ENCODE peak calls at places on chromosomes 6 and 20, in four cellular contexts. I, S, F and L are unnamed samples.

GRCh38 chr6:100614933-100615332 is 150.2 kb upstream of the SIM1 start:
- DNase-seq in I (no peak), S (no peak), F (no peak), L (no peak)

GRCh38 chr6:85866758-85867401 is 224.2 kb upstream of the SYNCRIP start:
- DNase-seq in I (no peak), S (no peak), F (no peak), L (no peak)

GRCh38 chr6:1311400-1312192 is at the start of gene FOXQ1:
- DNase-seq in I (peak; percentile 16), S (no peak), F (peak; percentile 55), L (no peak)

GRCh38 chr6:53054532-53054931 is 10.7 kb upstream of the FBXO9 start:
- DNase-seq in I (no peak), S (no peak), F (no peak), L (no peak)

GRCh38 chr20:64139200-64140081 is 24.8 kb upstream of the MYT1 start:
- DNase-seq in I (no peak), S (no peak), F (no peak), L (no peak)

GRCh38 chr20:41428285-41428684 is 61.7 kb upstream of the EMILIN3 start:
- DNase-seq in I (peak; percentile 56), S (peak; percentile 55), F (no peak), L (peak; percentile 76)

GRCh38 chr20:57140416-57140965 is 126.0 kb downstream of the BMP7 start:
- DNase-seq in I (no peak), S (no peak), F (no peak), L (no peak)

GRCh38 chr6:160010067-160010466 is 41.2 kb downstream of the IGF2R start:
- DNase-seq in I (no peak), S (peak; percentile 92), F (no peak), L (no peak)

GRCh38 chr6:57305754-57306153 is 11.7 kb upstream of the PRIM2 start:
- DNase-seq in I (no peak), S (peak; percentile 87), F (no peak), L (no peak)

GRCh38 chr20:14966203-14966602 is 628.8 kb upstream of the FLRT3 start:
- DNase-seq in I (no peak), S (no peak), F (no peak), L (no peak)

GRCh38 chr6:108174371-108175175 is 8.8 kb downstream of the NR2E1 start:
- DNase-seq in I (peak; percentile 43), S (peak; percentile 25), F (no peak), L (peak; percentile 57)

GRCh38 chr6:11442495-11442894 is 95.1 kb upstream of the TMEM170B start:
- DNase-seq in I (no peak), S (no peak), F (no peak), L (no peak)

GRCh38 chr6:155050311-155050710 is 55.2 kb downstream of the TIAM2 start:
- DNase-seq in I (peak; percentile 62), S (no peak), F (no peak), L (peak; percentile 63)

GRCh38 chr6:169078399-169079145 is 175.1 kb downstream of the THBS2 start:
- DNase-seq in I (no peak), S (no peak), F (no peak), L (no peak)

GRCh38 chr20:49656304-49656703 is 57.4 kb downstream of the B4GALT5 start:
- DNase-seq in I (no peak), S (peak; percentile 46), F (no peak), L (no peak)

GRCh38 chr6:16007146-16007545 is 121.7 kb upstream of the MYLIP start:
- DNase-seq in I (no peak), S (no peak), F (no peak), L (no peak)